ENCODE peak calls at places on chromosomes 6 and 20, in four cellular contexts. H is IMR-90, E is PC-3, Y is mesendoderm. B is an unnamed sample. For H3K4me1, the result is how much of the 10 kb centered on the place peaks cover.

GRCh38 chr20:58896820-58897219 is 44.3 kb downstream of the GNAS start:
- DNase-seq in H (no peak), E (no peak), Y (no peak), B (no peak)

GRCh38 chr6:99002826-99003225 is 55.1 kb upstream of the FBXL4 start:
- DNase-seq in E (no peak), H (no peak), Y (no peak), B (no peak)

GRCh38 chr6:105250523-105250922 is 70.7 kb upstream of the POPDC3 start:
- DNase-seq in H (no peak), Y (no peak), E (peak), B (no peak)

GRCh38 chr6:156918647-156919046 is 141.5 kb downstream of the ARID1B start:
- DNase-seq in Y (no peak), E (no peak), H (no peak), B (no peak)

GRCh38 chr6:168128006-168128630 is 49.1 kb upstream of the FRMD1 start:
- DNase-seq in H (no peak), E (no peak), Y (no peak), B (peak)

GRCh38 chr6:14516947-14517346 is 399.4 kb downstream of the CD83 start:
- DNase-seq in E (no peak), H (no peak), Y (no peak), B (no peak)

GRCh38 chr6:4460595-4461475 is 315.4 kb upstream of the CDYL start:
- DNase-seq in E (no peak), H (peak), Y (no peak), B (peak)

GRCh38 chr20:38218566-38218885 is 42.0 kb downstream of the KIAA1755 start:
- DNase-seq in Y (no peak), E (no peak), H (no peak), B (no peak)

GRCh38 chr20:59728722-59729430 is 124.5 kb downstream of the PHACTR3 start:
- DNase-seq in Y (no peak), H (no peak), E (no peak), B (no peak)

GRCh38 chr6:152380993-152381898 is 255.9 kb downstream of the SYNE1 start:
- DNase-seq in H (peak), E (peak), Y (peak), B (no peak)

GRCh38 chr20:17725094-17725835 is 25.5 kb downstream of the BANF2 start:
- DNase-seq in H (no peak), Y (no peak), E (no peak), B (no peak)

GRCh38 chr6:19613678-19614077 is 223.5 kb upstream of the ID4 start:
- DNase-seq in Y (peak), H (no peak), E (peak), B (peak)

GRCh38 chr20:13322621-13323020 is 101.5 kb downstream of the ISM1 start:
- DNase-seq in H (no peak), E (no peak), Y (peak), B (peak)

GRCh38 chr6:112502348-112503130 is 155.4 kb downstream of the RFPL4B start:
- DNase-seq in E (peak), H (peak), Y (peak), B (no peak)

GRCh38 chr20:10718671-10719070 is 44.9 kb upstream of the JAG1 start:
- DNase-seq in E (no peak), H (no peak), Y (no peak), B (no peak)

GRCh38 chr20:9119776-9120175 is 50.9 kb downstream of the PLCB4 start:
- DNase-seq in E (peak), H (no peak), Y (no peak), B (no peak)

GRCh38 chr20:59222982-59223610 is 59.5 kb downstream of the ZNF831 start:
- DNase-seq in Y (no peak), H (no peak), E (peak), B (peak)

GRCh38 chr6:139847322-139847797 is 472.9 kb upstream of the CITED2 start:
- DNase-seq in H (no peak), Y (peak), E (no peak), B (no peak)

GRCh38 chr20:44477151-44477550 is 1.5 kb downstream of the TTPAL start:
- DNase-seq in E (peak), Y (no peak), H (no peak), B (no peak)
- H3K9ac ChIP-seq in E (no peak), Y (no peak), H (no peak), B (no peak)

GRCh38 chr20:31710423-31711250 is 12.0 kb downstream of the BCL2L1 start:
- DNase-seq in E (peak), Y (no peak), H (no peak), B (no peak)

GRCh38 chr20:31711416-31712111 is 11.1 kb downstream of the BCL2L1 start:
- DNase-seq in Y (peak), H (no peak), E (peak), B (no peak)

GRCh38 chr20:31712112-31712553 is 10.5 kb downstream of the BCL2L1 start:
- DNase-seq in Y (no peak), E (peak), H (no peak), B (no peak)

GRCh38 chr20:31713312-31714049 is 9.2 kb downstream of the BCL2L1 start:
- DNase-seq in Y (peak), E (peak), H (peak), B (no peak)

DNA sequence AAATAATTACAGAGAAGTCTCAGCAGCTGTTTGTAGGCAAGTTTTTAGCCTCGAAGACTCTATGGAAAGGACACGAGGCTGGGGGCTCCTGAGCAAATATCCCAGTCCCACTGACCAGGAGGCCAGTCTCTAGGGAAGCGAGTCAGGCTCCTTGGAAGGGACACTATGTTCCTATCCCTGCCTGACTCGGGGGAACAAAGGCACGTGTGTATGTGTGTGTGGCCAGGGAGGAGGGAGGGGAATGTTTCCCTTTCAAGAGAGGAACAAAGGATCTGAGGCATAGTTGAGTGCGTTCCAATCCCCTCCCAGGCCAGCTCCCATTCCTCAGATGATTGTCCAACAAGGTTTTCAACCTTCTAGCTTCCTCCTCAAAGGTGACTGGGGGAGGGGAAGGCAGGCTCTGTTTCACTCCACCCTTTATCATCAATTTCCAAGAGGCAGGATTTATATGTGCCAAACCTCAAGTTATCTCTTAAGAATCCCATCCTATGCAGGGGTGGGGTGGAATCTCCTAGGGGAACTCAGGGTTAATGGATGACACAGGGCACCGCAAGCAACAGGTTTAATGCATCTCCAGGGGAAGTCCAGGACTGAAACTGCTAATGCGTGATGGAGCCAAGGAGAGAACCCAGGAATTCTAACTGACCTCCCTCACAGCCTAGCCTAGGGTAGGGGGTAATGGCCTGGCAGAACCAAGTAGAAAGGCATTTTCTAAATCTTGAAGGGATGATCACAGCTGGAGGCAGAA is 9.9 kb downstream of the BCL2L1 start:
- DNase-seq in Y (peak), E (peak), H (peak), B (peak)
- H3K4me1 ChIP-seq in Y (under half), E (half or more), H (under half), B (under half)

GRCh38 chr6:3353504-3353903 is 94.8 kb downstream of the PSMG4 start:
- DNase-seq in H (no peak), E (no peak), Y (no peak), B (no peak)
- H3K27ac ChIP-seq in H (no peak), E (no peak), Y (no peak), B (no peak)

DNA sequence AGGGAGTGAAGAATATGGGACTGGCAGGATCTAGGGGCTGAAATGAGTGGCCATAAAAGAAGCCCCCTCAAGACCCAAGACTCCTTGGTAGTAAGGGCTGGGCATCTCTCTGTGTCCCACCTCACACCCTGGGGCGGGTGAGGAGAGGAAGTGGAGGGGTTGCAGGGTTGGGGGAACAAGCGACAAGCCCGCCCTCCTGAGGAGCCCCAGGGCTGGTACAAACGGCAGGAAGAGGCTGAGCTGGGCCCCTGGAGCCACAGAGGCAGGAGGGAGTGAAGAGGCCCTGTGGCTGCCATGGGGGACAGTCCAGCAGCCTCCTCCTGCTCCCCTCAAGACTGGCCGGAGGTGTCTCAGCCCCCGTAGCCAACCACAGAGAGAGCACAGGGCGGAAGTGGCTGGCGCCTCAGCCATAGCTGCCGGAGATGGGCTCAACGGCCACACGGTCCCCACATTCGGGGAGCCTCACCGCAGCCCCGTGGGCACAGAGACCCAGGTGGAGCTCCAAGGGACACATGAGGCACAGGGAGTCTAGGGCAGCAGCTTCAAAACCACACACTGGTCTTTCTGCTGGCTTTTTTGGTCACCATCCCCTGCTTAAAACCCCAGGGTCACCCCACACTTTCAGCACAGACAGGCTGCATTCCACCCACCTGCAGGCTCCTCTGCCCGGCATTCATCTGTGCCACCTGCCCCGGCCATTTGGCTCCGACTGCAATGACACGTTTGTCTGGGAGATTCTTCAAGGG is 586 bp downstream of the C20orf203 start:
- DNase-seq in H (no peak), Y (no peak), E (no peak), B (peak)
- H3K9ac ChIP-seq in H (no peak), Y (peak), E (no peak), B (no peak)

B was measured in endodermal cell.